ENCODE peak calls at places on chromosomes 4 and X, in four cellular contexts. L is astrocyte of the spinal cord, U is Calu3, Y is Peyer's patch. S is an unnamed sample.

GRCh38 chr4:110787781-110788180 is 164.9 kb upstream of the PITX2 start:
- DNase-seq in L (no peak), U (no peak), Y (no peak), S (no peak)

GRCh38 chr4:75180790-75181776 is 248.2 kb downstream of the PARM1 start:
- DNase-seq in L (no peak), U (peak), Y (peak), S (no peak)

GRCh38 chrX:19225906-19226305 is 103.6 kb upstream of the ADGRG2 start:
- DNase-seq in L (peak), U (no peak), Y (no peak), S (no peak)

GRCh38 chr4:82458729-82459128 is 28.3 kb downstream of the ENOPH1 start:
- DNase-seq in L (no peak), U (no peak), Y (no peak), S (no peak)

GRCh38 chr4:123785515-123785914 is 388.9 kb downstream of the SPRY1 start:
- DNase-seq in L (peak), U (no peak), Y (peak), S (no peak)

GRCh38 chr4:48073567-48074103 is 57.1 kb downstream of the NIPAL1 start:
- DNase-seq in L (no peak), U (no peak), Y (no peak), S (no peak)

GRCh38 chr4:94507708-94508107 is 56.0 kb downstream of the PDLIM5 start:
- DNase-seq in L (peak), U (peak), Y (no peak), S (no peak)

GRCh38 chrX:50813843-50814661 is at the start of gene SHROOM4:
- DNase-seq in L (peak), U (peak), Y (peak), S (no peak)

GRCh38 chr4:37934096-37934495 is 26.1 kb upstream of the PTTG2 start:
- DNase-seq in L (no peak), U (no peak), Y (no peak), S (no peak)

GRCh38 chr4:186643501-186644315 is 79.9 kb downstream of the FAT1 start:
- DNase-seq in L (peak), U (peak), Y (no peak), S (no peak)

GRCh38 chrX:101416691-101417090 is 8.7 kb downstream of the HNRNPH2 start:
- DNase-seq in L (no peak), U (no peak), Y (no peak), S (no peak)

DNA sequence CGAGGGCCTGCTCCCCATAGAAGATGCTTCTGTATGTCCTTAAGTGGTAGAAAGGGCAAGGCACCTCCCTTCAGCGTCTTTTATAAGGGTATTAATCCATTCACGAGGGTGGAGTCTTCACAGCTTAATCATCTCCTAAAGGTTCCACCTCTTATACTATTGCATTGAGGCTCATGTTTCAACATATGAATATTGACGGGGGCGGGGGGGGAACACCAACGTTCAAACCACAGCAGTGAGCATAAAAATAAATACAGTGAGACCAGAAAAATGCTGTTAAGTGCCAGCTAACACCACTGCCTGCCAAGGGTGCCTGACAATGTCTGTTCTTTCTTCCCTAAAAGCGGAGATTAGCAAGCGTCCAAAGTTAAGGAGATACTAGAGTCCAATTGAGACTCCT is 323.3 kb downstream of the STK32B start:
- DNase-seq in L (no peak), U (no peak), Y (no peak), S (no peak)
- TF ChIP-seq CTCF in L (no peak), U (no peak), Y (no peak), S (no peak)

GRCh38 chrX:134246282-134246681 is 9.3 kb downstream of the CCDC160 start:
- DNase-seq in L (no peak), U (no peak), Y (no peak), S (no peak)
- TF ChIP-seq CTCF in L (no peak), U (no peak), Y (no peak), S (no peak)

DNA sequence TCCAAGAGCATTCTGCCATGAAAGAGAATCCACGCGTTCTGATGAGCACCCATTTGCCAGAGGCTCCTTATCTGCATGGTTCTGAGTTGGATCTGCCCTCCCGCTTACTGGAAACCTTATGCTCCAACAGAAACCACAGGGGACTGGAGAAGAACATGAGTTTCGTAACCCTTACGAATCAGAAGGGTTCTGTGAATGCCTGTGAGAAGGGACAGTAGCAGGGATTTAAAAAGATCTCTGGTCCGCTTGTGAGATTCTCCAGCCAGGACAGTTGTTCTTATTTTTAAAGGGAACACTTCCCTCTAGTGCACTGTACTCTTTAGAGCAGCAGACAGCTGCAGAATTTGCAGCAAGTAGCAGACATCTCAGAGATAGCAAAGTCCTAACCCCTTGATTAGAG is 22.5 kb upstream of the CENPU start:
- DNase-seq in L (peak), U (no peak), Y (no peak), S (no peak)
- TF ChIP-seq CTCF in L (no peak), U (no peak), Y (no peak), S (no peak)

DNA sequence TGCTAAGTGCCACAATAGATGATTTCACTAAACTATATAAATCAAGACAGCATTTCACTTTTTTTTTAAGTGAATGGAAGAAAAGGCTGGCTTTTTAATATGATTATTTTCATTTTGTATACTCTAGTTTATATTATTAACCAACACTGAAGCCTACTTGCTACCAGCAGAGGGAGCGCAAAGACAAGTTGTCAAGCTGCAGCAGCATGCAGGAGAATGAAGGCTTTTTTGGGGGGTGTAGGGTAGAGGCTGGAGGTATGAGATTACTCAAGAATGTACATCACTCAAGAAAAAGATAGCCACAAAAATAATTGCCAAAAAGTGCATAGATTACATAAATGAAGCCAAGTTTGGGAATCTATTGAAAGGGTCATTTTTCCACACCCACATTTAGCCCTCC is 519.5 kb downstream of the FGF13 start:
- DNase-seq in L (peak), U (peak), Y (no peak), S (no peak)
- TF ChIP-seq CTCF in L (peak), U (no peak), Y (no peak), S (no peak)

GRCh38 chrX:119121341-119121740 is 6.3 kb downstream of the KIAA1210 start:
- DNase-seq in L (no peak), U (no peak), Y (no peak), S (no peak)

GRCh38 chrX:119118780-119119395 is 8.7 kb downstream of the KIAA1210 start:
- DNase-seq in L (peak), U (peak), Y (peak), S (peak)
- TF ChIP-seq CTCF in L (peak), U (peak), Y (peak), S (no peak)

GRCh38 chrX:72045552-72046277 is 86.0 kb downstream of the RTL5 start:
- DNase-seq in L (peak), U (no peak), Y (peak), S (no peak)

GRCh38 chrX:72046447-72046846 is 85.3 kb downstream of the RTL5 start:
- DNase-seq in L (no peak), U (no peak), Y (peak), S (no peak)

GRCh38 chrX:72050011-72050410 is 81.7 kb downstream of the RTL5 start:
- DNase-seq in L (no peak), U (no peak), Y (no peak), S (no peak)

GRCh38 chrX:72051589-72051988 is 80.1 kb downstream of the RTL5 start:
- DNase-seq in L (no peak), U (no peak), Y (no peak), S (no peak)

GRCh38 chrX:72048515-72049455 is 82.9 kb downstream of the RTL5 start:
- DNase-seq in L (no peak), U (no peak), Y (peak), S (no peak)
- TF ChIP-seq CTCF in L (no peak), U (no peak), Y (no peak), S (no peak)

GRCh38 chrX:134932528-134933217 is 58.1 kb upstream of the SMIM10 start:
- DNase-seq in L (peak), U (no peak), Y (no peak), S (no peak)

GRCh38 chrX:134933248-134933647 is 57.5 kb upstream of the SMIM10 start:
- DNase-seq in L (no peak), U (no peak), Y (no peak), S (no peak)

GRCh38 chrX:134929813-134930212 is 61.0 kb upstream of the SMIM10 start:
- DNase-seq in L (no peak), U (no peak), Y (no peak), S (no peak)

GRCh38 chrX:134930501-134930900 is 60.3 kb upstream of the SMIM10 start:
- DNase-seq in L (no peak), U (no peak), Y (no peak), S (no peak)

DNA sequence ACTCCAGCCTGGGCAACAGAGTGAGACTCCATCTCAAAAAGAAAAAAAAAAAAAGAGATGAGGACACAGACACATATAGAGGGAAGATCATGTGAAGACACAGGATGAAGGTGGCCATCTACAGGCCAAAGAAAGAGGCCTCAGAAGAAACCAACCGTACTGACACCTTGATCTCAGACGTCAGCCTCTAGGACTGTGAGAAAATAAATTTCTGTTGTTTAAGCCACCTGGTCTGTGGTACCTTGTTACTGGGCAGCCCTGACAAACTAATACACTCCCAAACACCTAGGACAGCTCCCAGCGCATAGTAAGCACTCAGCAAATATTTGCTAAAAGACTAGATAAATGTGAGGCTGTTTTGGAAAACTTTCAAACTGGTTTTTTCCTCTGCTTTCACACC is 59.2 kb upstream of the SMIM10 start:
- DNase-seq in L (no peak), U (no peak), Y (no peak), S (no peak)
- TF ChIP-seq CTCF in L (no peak), U (no peak), Y (no peak), S (no peak)

GRCh38 chrX:43469391-43470054 is 186.6 kb upstream of the MAOA start:
- DNase-seq in L (no peak), U (no peak), Y (no peak), S (no peak)

GRCh38 chrX:43467608-43468234 is 188.4 kb upstream of the MAOA start:
- DNase-seq in L (no peak), U (no peak), Y (no peak), S (no peak)
- TF ChIP-seq CTCF in L (no peak), U (no peak), Y (no peak), S (no peak)